ENCODE peak calls at places on chromosomes 7 and 10, in five cellular contexts. R is PC-9; M is GM23338; Q is uterus; F is CD8-positive, alpha-beta memory T cell. K is an unnamed sample.

GRCh38 chr7:126856691-126857291 is 395.9 kb downstream of the GRM8 start:
- DNase-seq in R (no peak), M (peak), Q (no peak), F (no peak), K (no peak)

GRCh38 chr7:44515595-44516268 is 25.3 kb upstream of the NUDCD3 start:
- DNase-seq in R (no peak), M (no peak), Q (no peak), F (no peak), K (no peak)

GRCh38 chr7:70006411-70006920 is 408.2 kb downstream of the AUTS2 start:
- DNase-seq in R (no peak), M (no peak), Q (no peak), F (no peak), K (no peak)

GRCh38 chr10:89352039-89352597 is 24.3 kb downstream of the IFIT3 start:
- DNase-seq in R (peak), M (no peak), Q (peak), F (no peak), K (no peak)

GRCh38 chr10:121165276-121165675 is 314.1 kb downstream of the WDR11 start:
- DNase-seq in R (no peak), M (no peak), Q (no peak), F (no peak), K (no peak)

GRCh38 chr7:154581251-154581890 is 421.6 kb downstream of the PAXIP1 start:
- DNase-seq in R (no peak), M (no peak), Q (no peak), F (no peak), K (no peak)

GRCh38 chr7:77944183-77945182 is 145.9 kb downstream of the PHTF2 start:
- DNase-seq in R (no peak), M (no peak), Q (no peak), F (no peak), K (no peak)

GRCh38 chr7:101121996-101122932 is 4.6 kb upstream of the SERPINE1 start:
- DNase-seq in R (peak), M (peak), Q (peak), F (no peak), K (no peak)

GRCh38 chr10:58414270-58415041 is 29.2 kb downstream of the TFAM start:
- DNase-seq in R (peak), M (peak), Q (no peak), F (no peak), K (no peak)

GRCh38 chr7:129768614-129769399 is 157.3 kb downstream of the NRF1 start:
- DNase-seq in R (peak), M (no peak), Q (no peak), F (no peak), K (no peak)

GRCh38 chr7:42935861-42936260 is 3.7 kb downstream of the MRPL32 start:
- DNase-seq in R (no peak), M (no peak), Q (no peak), F (no peak), K (no peak)

GRCh38 chr10:100976906-100977305 is 7.6 kb downstream of the SEMA4G start:
- DNase-seq in R (no peak), M (no peak), Q (no peak), F (no peak), K (no peak)

GRCh38 chr10:624605-625334 is 64.7 kb downstream of the DIP2C start:
- DNase-seq in R (no peak), M (peak), Q (peak), F (no peak), K (no peak)

GRCh38 chr10:125284875-125285597 is 124.7 kb upstream of the CTBP2 start:
- DNase-seq in R (no peak), M (peak), Q (no peak), F (no peak), K (peak)

GRCh38 chr7:34849966-34850365 is 187.3 kb downstream of the DPY19L1 start:
- DNase-seq in R (no peak), M (no peak), Q (no peak), F (no peak), K (no peak)

GRCh38 chr7:34850681-34851080 is 186.6 kb downstream of the DPY19L1 start:
- DNase-seq in R (no peak), M (no peak), Q (no peak), F (no peak), K (no peak)

GRCh38 chr7:34848670-34849069 is 188.6 kb downstream of the DPY19L1 start:
- DNase-seq in R (no peak), M (no peak), Q (no peak), F (no peak), K (no peak)

GRCh38 chr7:34849163-34849960 is 187.9 kb downstream of the DPY19L1 start:
- DNase-seq in R (no peak), M (no peak), Q (no peak), F (no peak), K (no peak)

DNA sequence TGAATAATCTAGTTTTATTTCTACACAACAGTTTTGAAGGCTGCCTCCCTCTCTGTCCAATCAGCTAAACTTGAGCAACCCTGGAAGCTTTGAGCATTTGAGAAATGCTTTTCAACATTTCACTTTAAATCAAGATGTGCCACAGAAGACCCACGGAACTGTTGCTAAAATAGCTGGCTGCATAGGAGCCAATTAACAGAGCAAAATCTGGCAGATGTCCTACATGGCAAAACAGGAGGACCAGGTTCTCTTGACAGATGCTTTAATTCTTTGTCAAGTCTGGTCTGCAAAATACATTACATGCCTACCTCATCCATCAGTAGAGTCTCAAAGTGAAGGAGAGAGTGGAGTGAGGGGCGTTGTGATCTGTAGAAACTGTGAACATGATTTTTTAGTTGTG is 185.9 kb downstream of the DPY19L1 start:
- DNase-seq in R (no peak), M (no peak), Q (no peak), F (no peak), K (no peak)
- H3K4me3 ChIP-seq in R (no peak), M (no peak), Q (no peak), F (no peak), K (no peak)

GRCh38 chr7:961546-962400 is 7.3 kb upstream of the ADAP1 start:
- DNase-seq in R (no peak), M (no peak), Q (no peak), F (no peak), K (no peak)
- H3K27ac ChIP-seq in R (no peak), M (no peak), Q (no peak), F (no peak), K (no peak)

GRCh38 chr10:43304079-43304686 is 37.3 kb upstream of the RASGEF1A start:
- DNase-seq in R (no peak), M (no peak), Q (no peak), F (no peak), K (no peak)

GRCh38 chr10:43306899-43307298 is 40.0 kb upstream of the RASGEF1A start:
- DNase-seq in R (no peak), M (no peak), Q (no peak), F (no peak), K (no peak)

GRCh38 chr10:43305881-43306280 is 39.0 kb upstream of the RASGEF1A start:
- DNase-seq in R (no peak), M (no peak), Q (no peak), F (no peak), K (no peak)

GRCh38 chr10:43307306-43307705 is 40.4 kb upstream of the RASGEF1A start:
- DNase-seq in R (no peak), M (no peak), Q (no peak), F (no peak), K (no peak)

DNA sequence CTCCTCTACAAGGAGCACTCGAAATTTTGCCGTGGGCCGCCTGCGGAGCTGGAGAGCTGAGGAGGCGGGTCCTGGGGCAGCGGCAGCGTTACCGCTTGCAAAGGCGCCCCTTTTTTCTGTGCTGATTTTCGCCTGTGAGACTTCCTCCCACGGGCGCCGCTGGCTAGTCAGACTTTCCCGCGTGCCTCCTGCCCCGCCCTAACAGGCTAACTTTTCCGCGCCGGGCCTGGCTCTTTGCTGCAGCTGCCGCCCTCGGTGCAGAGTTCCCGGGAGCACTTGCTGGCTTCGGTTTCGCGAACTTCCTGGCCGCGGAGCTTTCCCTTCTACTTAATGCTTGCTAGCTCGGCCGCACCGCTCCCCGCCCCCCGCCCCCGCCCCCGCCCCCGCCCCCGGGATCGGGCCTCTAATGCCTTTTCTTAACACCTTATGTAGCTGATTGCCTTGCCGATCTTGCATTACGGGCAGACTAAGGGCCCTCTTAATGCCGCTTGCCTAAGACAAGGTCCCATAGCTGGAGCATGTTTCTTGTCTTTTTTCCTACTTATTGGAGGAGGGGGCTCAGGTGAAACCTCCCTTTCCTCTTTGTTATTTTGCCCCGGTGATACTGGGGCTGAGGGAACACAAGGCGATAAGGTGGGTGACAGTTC is 37.9 kb upstream of the RASGEF1A start:
- DNase-seq in R (no peak), M (peak), Q (peak), F (peak), K (no peak)
- H3K4me3 ChIP-seq in R (peak), M (peak), Q (peak), F (peak), K (peak)

DNA sequence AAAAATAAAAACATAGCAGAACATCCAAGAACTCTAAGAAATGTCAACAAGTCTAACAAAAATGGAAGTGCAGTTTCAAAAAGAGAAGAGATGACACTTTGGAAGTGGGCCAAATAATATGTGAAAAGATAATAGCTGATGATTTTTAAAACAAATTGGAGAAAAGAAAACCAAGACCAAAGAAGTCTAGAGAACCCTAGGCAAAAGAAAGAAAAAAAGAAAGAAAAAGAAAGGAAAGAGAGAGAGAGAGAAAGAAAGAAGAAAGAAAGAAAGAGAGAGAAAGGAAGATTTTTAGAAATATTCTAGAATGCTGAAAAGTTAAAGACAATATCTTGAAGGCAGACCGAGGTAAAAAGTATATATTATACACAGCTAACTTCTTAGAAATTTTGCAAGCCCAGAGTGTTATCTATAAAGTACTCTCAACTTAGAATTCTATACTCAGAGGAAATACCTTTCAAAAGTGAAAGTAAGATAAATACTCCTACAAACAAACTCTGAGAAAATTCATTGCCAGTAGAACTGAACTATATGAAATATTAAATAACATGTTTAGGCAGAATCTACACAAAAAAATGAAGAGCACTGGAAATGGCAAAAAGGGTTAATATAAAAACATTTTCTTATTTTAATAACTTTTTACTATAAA is 138.7 kb upstream of the SMIM30 start:
- DNase-seq in R (no peak), M (no peak), Q (no peak), F (no peak), K (no peak)
- H3K27ac ChIP-seq in R (no peak), M (no peak), Q (no peak), F (no peak), K (no peak)

DNA sequence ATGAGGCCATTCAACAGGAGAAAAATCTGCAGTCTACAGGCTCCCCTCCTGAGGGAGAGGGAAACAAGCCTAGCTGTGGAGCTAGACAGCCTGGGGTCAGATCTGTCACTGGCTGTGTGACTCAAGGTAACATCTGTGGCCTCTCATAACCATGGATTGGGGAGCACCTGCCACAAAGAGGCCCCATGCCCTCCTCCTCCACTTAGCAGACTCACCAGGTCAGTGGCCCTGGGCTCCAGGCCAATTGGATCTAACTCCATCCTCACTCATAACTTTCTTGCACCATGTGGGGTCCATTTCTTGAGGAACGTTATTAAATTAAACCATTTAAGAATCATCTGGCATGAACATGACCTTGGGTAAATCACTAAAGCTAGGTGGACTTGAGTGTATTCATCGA is 1.8 kb downstream of the GDF10 start:
- DNase-seq in R (no peak), M (no peak), Q (no peak), F (no peak), K (no peak)
- H3K4me3 ChIP-seq in R (no peak), M (no peak), Q (no peak), F (no peak), K (no peak)